ENCODE peak calls at places on chromosomes 12 and 14, in five cellular contexts. M is neuronal stem cell, O is IMR-90, W is mesenchymal stem cell, E is H9. R is an unnamed sample.

GRCh38 chr12:47396902-47397663 is 308.7 kb downstream of the RPAP3 start:
- DNase-seq in M (no peak), O (no peak), W (no peak), E (no peak), R (no peak)

GRCh38 chr14:67461341-67461985 is 27.1 kb downstream of the TMEM229B start:
- DNase-seq in M (no peak), O (peak; percentile 27), W (peak; percentile 66), E (no peak), R (no peak)

GRCh38 chr14:37776791-37777499 is 181.5 kb downstream of the TTC6 start:
- DNase-seq in M (no peak), O (no peak), W (no peak), E (no peak), R (no peak)

GRCh38 chr12:22812531-22812930 is 187.6 kb downstream of the ETNK1 start:
- DNase-seq in M (no peak), O (no peak), W (no peak), E (no peak), R (no peak)

GRCh38 chr14:105012171-105012985 is 8.5 kb downstream of the CDCA4 start:
- DNase-seq in M (no peak), O (no peak), W (no peak), E (no peak), R (no peak)

GRCh38 chr12:227286-227915 is 13.4 kb upstream of the SLC6A12 start:
- DNase-seq in M (no peak), O (no peak), W (no peak), E (peak; percentile 23), R (no peak)

GRCh38 chr12:45732250-45732649 is 2.7 kb downstream of the ARID2 start:
- DNase-seq in M (no peak), O (peak; percentile 7), W (no peak), E (no peak), R (no peak)

GRCh38 chr14:94345344-94346072 is 22.4 kb upstream of the SERPINA6 start:
- DNase-seq in M (no peak), O (peak; percentile 93), W (peak; percentile 38), E (no peak), R (peak; percentile 25)

GRCh38 chr14:51335521-51335920 is 95.5 kb downstream of the TMX1 start:
- DNase-seq in M (no peak), O (no peak), W (no peak), E (no peak), R (no peak)

GRCh38 chr14:104392001-104392395 is 187.6 kb upstream of the C14orf180 start:
- DNase-seq in M (no peak), O (no peak), W (no peak), E (peak; percentile 25), R (no peak)

GRCh38 chr12:46450279-46450748 is 77.7 kb upstream of the SLC38A2 start:
- DNase-seq in M (no peak), O (no peak), W (no peak), E (no peak), R (no peak)

GRCh38 chr14:20614038-20614840 is 23.1 kb upstream of the RNASE12 start:
- DNase-seq in M (no peak), O (no peak), W (no peak), E (peak; percentile 64), R (no peak)

GRCh38 chr14:31127690-31128089 is 79.9 kb downstream of the HECTD1 start:
- DNase-seq in M (no peak), O (no peak), W (no peak), E (no peak), R (peak; percentile 51)

GRCh38 chr14:103078860-103079587 is 5.0 kb upstream of the LBHD2 start:
- DNase-seq in M (no peak), O (no peak), W (no peak), E (no peak), R (no peak)

GRCh38 chr12:3718100-3718499 is 34.8 kb downstream of the CRACR2A start:
- DNase-seq in M (no peak), O (no peak), W (no peak), E (no peak), R (no peak)

GRCh38 chr12:49208661-49209060 is 19.8 kb upstream of the TUBA1A start:
- DNase-seq in M (no peak), O (no peak), W (no peak), E (no peak), R (no peak)

GRCh38 chr12:98922871-98923270 is 277.8 kb downstream of the APAF1 start:
- DNase-seq in M (no peak), O (no peak), W (no peak), E (no peak), R (peak; percentile 59)

GRCh38 chr14:77085538-77085937 is 12.5 kb upstream of the CIPC start:
- DNase-seq in M (peak; percentile 73), O (no peak), W (peak; percentile 50), E (no peak), R (peak; percentile 99)

GRCh38 chr14:94049625-94050023 is 23.5 kb downstream of the OTUB2 start:
- DNase-seq in M (no peak), O (no peak), W (no peak), E (no peak), R (no peak)

GRCh38 chr12:53538209-53538689 is 31.0 kb upstream of the NPFF start:
- DNase-seq in M (no peak), O (peak; percentile 68), W (peak; percentile 83), E (no peak), R (peak; percentile 64)

GRCh38 chr12:94534761-94535613 is 75.3 kb upstream of the CEP83 start:
- DNase-seq in M (peak; percentile 11), O (no peak), W (no peak), E (no peak), R (no peak)

GRCh38 chr14:38837333-38838048 is 265.5 kb downstream of the SEC23A start:
- DNase-seq in M (no peak), O (no peak), W (no peak), E (no peak), R (no peak)

GRCh38 chr14:38839743-38840375 is 263.2 kb downstream of the SEC23A start:
- DNase-seq in M (no peak), O (no peak), W (peak; percentile 14), E (no peak), R (no peak)

GRCh38 chr14:38836539-38836938 is 266.5 kb downstream of the SEC23A start:
- DNase-seq in M (no peak), O (no peak), W (no peak), E (no peak), R (no peak)

GRCh38 chr14:38838979-38839323 is 264.1 kb downstream of the SEC23A start:
- DNase-seq in M (no peak), O (no peak), W (no peak), E (no peak), R (no peak)

DNA sequence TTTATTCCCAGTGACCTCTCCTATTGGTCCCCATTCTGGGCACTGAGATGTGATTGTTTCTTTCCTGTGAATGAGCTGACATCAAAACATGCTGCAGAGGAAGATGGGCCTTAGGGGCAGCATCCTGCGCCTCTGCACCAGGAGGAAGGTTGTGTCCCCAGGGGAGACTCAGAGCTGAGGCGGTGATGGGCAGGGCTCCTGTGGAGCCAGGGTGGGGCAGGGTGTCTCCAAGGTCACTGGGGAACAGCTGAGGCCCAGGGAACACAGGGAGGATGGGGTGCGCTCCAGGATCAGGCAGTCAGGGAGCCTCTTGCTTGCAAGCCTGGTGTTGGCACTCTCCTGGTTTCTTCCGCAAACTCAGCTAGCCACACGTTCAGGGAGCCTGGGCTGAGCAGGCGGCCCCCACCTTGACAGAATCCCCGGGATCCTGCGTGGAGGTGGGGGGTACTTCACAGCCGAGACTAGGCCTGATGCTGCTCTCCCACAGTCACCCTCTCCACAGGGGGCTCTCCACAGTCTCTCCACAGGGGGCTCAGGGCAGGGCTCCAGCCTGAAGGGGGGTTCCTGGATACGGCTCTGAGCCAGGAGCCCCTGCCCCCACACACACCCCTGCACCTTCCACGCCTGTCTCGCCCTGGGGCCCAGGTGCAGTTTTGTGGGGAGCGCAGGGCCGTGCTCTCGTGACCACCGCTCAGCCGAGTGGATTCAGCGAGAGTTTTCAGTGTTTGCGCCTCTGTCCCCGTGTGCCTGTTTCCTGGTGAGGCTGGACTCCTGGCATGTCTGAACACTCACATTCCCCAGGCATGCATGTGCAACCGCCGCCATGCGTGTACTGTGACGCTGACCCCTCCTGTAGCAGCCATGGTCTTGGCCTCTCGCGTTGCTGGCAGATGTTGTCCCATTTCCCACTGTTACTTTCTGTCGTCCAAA is 264.7 kb downstream of the SEC23A start:
- DNase-seq in M (no peak), O (no peak), W (no peak), E (no peak), R (no peak)
- H2BK15ac ChIP-seq in M (peak overlapping the region; percentile 21), O (no peak overlapping the region), W (no peak overlapping the region), E (no peak overlapping the region), R (no peak overlapping the region)

GRCh38 chr12:9868951-9869306 is 225 bp downstream of the CLEC2B start:
- DNase-seq in M (no peak), O (no peak), W (no peak), E (no peak), R (no peak)
- H2AK5ac ChIP-seq in M (no peak overlapping the region), O (no peak overlapping the region), W (no peak overlapping the region), E (no peak overlapping the region), R (no peak overlapping the region)

DNA sequence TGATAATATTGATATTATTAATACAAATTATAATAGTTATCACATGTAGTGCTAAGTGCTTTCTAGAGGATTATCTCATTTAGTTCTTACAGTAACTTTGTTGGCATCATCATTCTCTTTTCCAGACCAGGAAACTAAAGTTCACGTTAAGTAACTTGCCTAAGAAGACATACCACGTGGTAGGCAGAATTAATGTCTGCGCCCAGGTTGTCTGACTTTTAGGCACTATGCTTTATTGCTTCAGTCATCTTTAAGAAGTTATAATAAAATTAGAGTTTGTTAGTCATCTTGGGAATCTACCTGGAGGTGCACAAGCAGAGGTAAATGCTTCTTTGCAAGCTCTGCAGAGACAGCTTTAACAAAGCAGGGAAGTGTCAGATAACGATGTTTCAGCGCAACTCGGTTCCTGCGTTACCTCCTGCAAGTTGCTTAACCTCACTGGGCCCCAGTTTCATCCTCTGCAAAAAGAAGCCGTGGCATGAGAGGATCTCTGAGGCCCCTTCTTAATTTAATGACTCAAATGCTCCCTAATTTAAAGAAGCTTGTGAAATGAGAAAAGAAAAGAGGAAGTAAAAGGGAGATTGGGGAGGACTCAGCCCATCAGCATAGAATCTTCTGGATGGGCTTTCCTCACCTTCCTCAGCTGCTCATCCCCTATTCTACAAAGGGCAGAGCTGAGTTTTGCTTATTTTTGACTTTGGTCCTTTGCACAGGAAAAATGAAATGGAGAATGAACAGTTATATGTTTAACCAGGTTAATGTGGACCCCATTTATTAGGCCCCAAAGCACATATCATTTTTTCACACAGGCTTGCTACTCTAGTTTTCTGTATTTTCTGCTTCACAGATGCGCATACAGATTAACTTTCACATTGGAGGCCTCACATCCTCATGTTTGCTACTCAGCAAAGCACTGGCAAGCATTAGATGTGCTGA is 5.3 kb downstream of the ARHGDIB start:
- DNase-seq in M (no peak), O (no peak), W (no peak), E (no peak), R (no peak)
- H3K4me1 ChIP-seq in M (peaks cover under 1% of the 10 kb centered on the region), O (peaks cover 10% of the 10 kb centered on the region), W (peaks cover 9% of the 10 kb centered on the region), E (peaks cover 9% of the 10 kb centered on the region), R (no peaks in the 10 kb centered on the region)

DNA sequence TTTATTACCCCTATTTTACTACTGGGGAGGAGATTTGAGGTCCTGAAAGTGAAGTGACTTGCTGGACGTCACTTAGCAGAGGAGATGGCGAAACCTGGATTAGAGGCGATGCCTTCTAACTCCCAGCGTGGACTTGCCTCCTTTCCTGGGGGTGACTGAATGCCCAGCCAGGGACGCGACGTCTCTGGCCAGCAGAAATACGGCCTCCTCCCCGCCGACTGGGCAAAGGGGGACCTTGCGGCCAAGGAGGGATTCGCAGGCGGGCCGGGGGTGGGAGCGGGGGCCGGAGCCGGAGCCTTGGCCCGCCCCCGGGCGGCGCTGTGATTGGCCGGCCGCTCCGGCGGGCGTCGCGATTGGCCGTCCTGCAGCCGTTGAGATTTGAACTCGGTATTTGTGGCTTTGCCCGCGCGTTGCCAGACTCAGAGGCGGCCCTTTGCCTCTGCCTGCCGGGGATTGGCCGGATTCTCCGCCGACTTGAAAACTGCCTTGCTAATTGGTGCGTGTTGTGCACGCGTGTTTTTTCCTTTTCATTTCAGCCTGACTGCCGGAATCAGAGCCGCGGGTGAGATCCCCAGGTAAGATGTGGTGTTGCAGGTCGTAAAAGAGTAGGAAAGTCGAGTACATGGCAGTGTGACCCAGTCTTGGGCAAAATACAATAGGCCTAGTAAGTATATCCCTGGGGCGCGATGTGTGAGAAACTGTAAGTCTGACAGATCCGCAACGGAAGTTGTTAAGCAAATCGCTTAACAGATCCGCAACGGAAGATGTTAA is at the start of gene NCAPD2:
- DNase-seq in M (peak; percentile 93), O (peak; percentile 93), W (peak; percentile 98), E (peak; percentile 99), R (peak; percentile 99)
- H2BK15ac ChIP-seq in M (no peak within 1 kb of the TSS), O (peak within 1 kb of the TSS; percentile 79), W (peak within 1 kb of the TSS; percentile 38), E (no peak within 1 kb of the TSS), R (no peak within 1 kb of the TSS)

R was measured in mesendoderm.